ENCODE peak calls at places on chromosomes 13 and 19, in nine cellular contexts. One of them, this sample, is unnamed.
A peak's percentile ranks its signal among the peaks of the same experiment; 100 is the strongest.

GRCh38 chr13:98542568-98543379 is 34.1 kb downstream of the STK24 start:
- DNase-seq in NCI-H1092: no peak
- DNase-seq in hypothalamus: no peak
- DNase-seq in HS-27A: no peak
- DNase-seq in ureter: no peak
- DNase-seq in activated T-cell treated with anti-CD3 and anti-CD28 coated beads, Interleukin-2, amount 50 U/mL, for 72 hours: no peak
- DNase-seq in NCI-H2081: no peak
- DNase-seq in EH: peak; percentile 50
- DNase-seq in fibroblast of lung: no peak
- DNase-seq in this sample: no peak

GRCh38 chr13:40876020-40876738 is 86.8 kb downstream of the SLC25A15 start:
- DNase-seq in NCI-H1092: no peak
- DNase-seq in hypothalamus: no peak
- DNase-seq in HS-27A: no peak
- DNase-seq in ureter: no peak
- DNase-seq in activated T-cell treated with anti-CD3 and anti-CD28 coated beads, Interleukin-2, amount 50 U/mL, for 72 hours: no peak
- DNase-seq in NCI-H2081: no peak
- DNase-seq in EH: no peak
- DNase-seq in fibroblast of lung: no peak
- DNase-seq in this sample: no peak

GRCh38 chr19:9797871-9798270 is 21.0 kb downstream of the FBXL12 start:
- DNase-seq in NCI-H1092: no peak
- DNase-seq in hypothalamus: no peak
- DNase-seq in HS-27A: no peak
- DNase-seq in ureter: no peak
- DNase-seq in activated T-cell treated with anti-CD3 and anti-CD28 coated beads, Interleukin-2, amount 50 U/mL, for 72 hours: no peak
- DNase-seq in NCI-H2081: no peak
- DNase-seq in EH: no peak
- DNase-seq in fibroblast of lung: no peak
- DNase-seq in this sample: no peak

GRCh38 chr19:48991011-48991609 is 2.0 kb downstream of the GYS1 start:
- DNase-seq in NCI-H1092: no peak
- DNase-seq in hypothalamus: no peak
- DNase-seq in HS-27A: no peak
- DNase-seq in ureter: no peak
- DNase-seq in activated T-cell treated with anti-CD3 and anti-CD28 coated beads, Interleukin-2, amount 50 U/mL, for 72 hours: no peak
- DNase-seq in NCI-H2081: no peak
- DNase-seq in EH: no peak
- DNase-seq in fibroblast of lung: no peak
- DNase-seq in this sample: no peak

GRCh38 chr19:55149078-55150003 is at the start of gene TNNT1:
- DNase-seq in NCI-H1092: no peak
- DNase-seq in hypothalamus: no peak
- DNase-seq in HS-27A: no peak
- DNase-seq in ureter: no peak
- DNase-seq in activated T-cell treated with anti-CD3 and anti-CD28 coated beads, Interleukin-2, amount 50 U/mL, for 72 hours: no peak
- DNase-seq in NCI-H2081: no peak
- DNase-seq in EH: peak; percentile 57
- DNase-seq in fibroblast of lung: no peak
- DNase-seq in this sample: no peak

GRCh38 chr13:39496487-39496998 is 106.5 kb downstream of the LHFPL6 start:
- DNase-seq in NCI-H1092: peak; percentile 20
- DNase-seq in hypothalamus: no peak
- DNase-seq in HS-27A: no peak
- DNase-seq in ureter: no peak
- DNase-seq in activated T-cell treated with anti-CD3 and anti-CD28 coated beads, Interleukin-2, amount 50 U/mL, for 72 hours: no peak
- DNase-seq in NCI-H2081: peak; percentile 82
- DNase-seq in EH: no peak
- DNase-seq in fibroblast of lung: no peak
- DNase-seq in this sample: no peak

GRCh38 chr19:19460761-19461265 is 54.5 kb downstream of the TSSK6 start:
- DNase-seq in NCI-H1092: no peak
- DNase-seq in hypothalamus: no peak
- DNase-seq in HS-27A: no peak
- DNase-seq in ureter: no peak
- DNase-seq in activated T-cell treated with anti-CD3 and anti-CD28 coated beads, Interleukin-2, amount 50 U/mL, for 72 hours: peak; percentile 71
- DNase-seq in NCI-H2081: no peak
- DNase-seq in EH: peak; percentile 63
- DNase-seq in fibroblast of lung: no peak
- DNase-seq in this sample: no peak

GRCh38 chr13:49635599-49636433 is 7.5 kb downstream of the ARL11 start:
- DNase-seq in NCI-H1092: no peak
- DNase-seq in hypothalamus: no peak
- DNase-seq in HS-27A: no peak
- DNase-seq in ureter: no peak
- DNase-seq in activated T-cell treated with anti-CD3 and anti-CD28 coated beads, Interleukin-2, amount 50 U/mL, for 72 hours: peak; percentile 7
- DNase-seq in NCI-H2081: no peak
- DNase-seq in EH: peak; percentile 54
- DNase-seq in fibroblast of lung: peak; percentile 69
- DNase-seq in this sample: no peak

GRCh38 chr13:41212881-41213280 is 18.5 kb upstream of the KBTBD7 start:
- DNase-seq in NCI-H1092: no peak
- DNase-seq in hypothalamus: no peak
- DNase-seq in HS-27A: no peak
- DNase-seq in ureter: no peak
- DNase-seq in activated T-cell treated with anti-CD3 and anti-CD28 coated beads, Interleukin-2, amount 50 U/mL, for 72 hours: no peak
- DNase-seq in NCI-H2081: no peak
- DNase-seq in EH: peak; percentile 64
- DNase-seq in fibroblast of lung: no peak
- DNase-seq in this sample: no peak

GRCh38 chr13:51935326-51936171 is 73.8 kb downstream of the CCDC70 start:
- DNase-seq in NCI-H1092: no peak
- DNase-seq in hypothalamus: no peak
- DNase-seq in HS-27A: no peak
- DNase-seq in ureter: no peak
- DNase-seq in activated T-cell treated with anti-CD3 and anti-CD28 coated beads, Interleukin-2, amount 50 U/mL, for 72 hours: no peak
- DNase-seq in NCI-H2081: no peak
- DNase-seq in EH: peak; percentile 19
- DNase-seq in fibroblast of lung: peak; percentile 6
- DNase-seq in this sample: peak; percentile 33

GRCh38 chr13:62418872-62419271 is 1003.2 kb upstream of the PCDH20 start:
- DNase-seq in NCI-H1092: no peak
- DNase-seq in hypothalamus: no peak
- DNase-seq in HS-27A: peak; percentile 24
- DNase-seq in ureter: no peak
- DNase-seq in activated T-cell treated with anti-CD3 and anti-CD28 coated beads, Interleukin-2, amount 50 U/mL, for 72 hours: no peak
- DNase-seq in NCI-H2081: no peak
- DNase-seq in EH: no peak
- DNase-seq in fibroblast of lung: no peak
- DNase-seq in this sample: no peak

GRCh38 chr13:45817833-45818232 is 33.7 kb downstream of the SIAH3 start:
- DNase-seq in NCI-H1092: no peak
- DNase-seq in hypothalamus: no peak
- DNase-seq in HS-27A: no peak
- DNase-seq in ureter: no peak
- DNase-seq in activated T-cell treated with anti-CD3 and anti-CD28 coated beads, Interleukin-2, amount 50 U/mL, for 72 hours: no peak
- DNase-seq in NCI-H2081: no peak
- DNase-seq in EH: no peak
- DNase-seq in fibroblast of lung: no peak
- DNase-seq in this sample: no peak

This sample was measured in A172.